ENCODE peak calls at places on chromosomes 1 and 21, in five cellular contexts. J, P, O, D and T are unnamed samples.

GRCh38 chr1:2095981-2096736 is 45.9 kb downstream of the PRKCZ start:
- DNase-seq in J (no peak), P (no peak), O (no peak), D (no peak), T (no peak)

GRCh38 chr1:181126871-181127587 is 38.5 kb downstream of the IER5 start:
- DNase-seq in J (no peak), P (no peak), O (no peak), D (no peak), T (no peak)

GRCh38 chr1:217363319-217363718 is 267.6 kb downstream of the GPATCH2 start:
- DNase-seq in J (no peak), P (no peak), O (no peak), D (peak), T (no peak)

GRCh38 chr1:167518331-167518700 is at the start of gene CD247:
- DNase-seq in J (no peak), P (no peak), O (peak), D (no peak), T (no peak)

GRCh38 chr1:192809286-192810252 is 730 bp downstream of the RGS2 start:
- DNase-seq in J (peak), P (peak), O (no peak), D (no peak), T (peak)

GRCh38 chr1:43302721-43303476 is 2.1 kb downstream of the TIE1 start:
- DNase-seq in J (no peak), P (no peak), O (no peak), D (no peak), T (peak)

GRCh38 chr1:76390451-76390850 is 315.9 kb downstream of the ST6GALNAC3 start:
- DNase-seq in J (peak), P (peak), O (no peak), D (no peak), T (no peak)

GRCh38 chr1:64864018-64864945 is 102.1 kb downstream of the JAK1 start:
- DNase-seq in J (no peak), P (no peak), O (peak), D (no peak), T (no peak)

GRCh38 chr1:212746546-212746945 is 45.0 kb downstream of the NSL1 start:
- DNase-seq in J (no peak), P (no peak), O (no peak), D (no peak), T (no peak)

GRCh38 chr1:203274603-203275381 is 30.5 kb upstream of the BTG2 start:
- DNase-seq in J (peak), P (peak), O (no peak), D (peak), T (peak)

GRCh38 chr1:48725331-48725730 is 51.4 kb downstream of the BEND5 start:
- DNase-seq in J (peak), P (no peak), O (no peak), D (no peak), T (peak)

GRCh38 chr1:117631361-117631760 is 25.5 kb downstream of the TENT5C start:
- DNase-seq in J (no peak), P (no peak), O (no peak), D (no peak), T (no peak)

GRCh38 chr1:178869114-178869697 is 1.7 kb downstream of the ANGPTL1 start:
- DNase-seq in J (peak), P (no peak), O (no peak), D (peak), T (peak)

GRCh38 chr1:23079025-23079424 is 59.8 kb downstream of the KDM1A start:
- DNase-seq in J (no peak), P (no peak), O (no peak), D (no peak), T (no peak)

GRCh38 chr1:206551296-206551984 is 44.1 kb downstream of the RASSF5 start:
- DNase-seq in J (no peak), P (no peak), O (no peak), D (no peak), T (no peak)

GRCh38 chr21:38956791-38957571 is 151.3 kb downstream of the ETS2 start:
- DNase-seq in J (no peak), P (no peak), O (no peak), D (no peak), T (peak)

GRCh38 chr1:58755468-58755872 is 28.4 kb downstream of the JUN start:
- DNase-seq in J (peak), P (no peak), O (peak), D (peak), T (peak)

GRCh38 chr1:111551623-111552470 is 48.4 kb upstream of the ADORA3 start:
- DNase-seq in J (no peak), P (no peak), O (no peak), D (no peak), T (no peak)

GRCh38 chr21:29849735-29850176 is 90.0 kb downstream of the GRIK1 start:
- DNase-seq in J (peak), P (peak), O (peak), D (peak), T (peak)

GRCh38 chr1:192489046-192489445 is 86.5 kb upstream of the RGS1 start:
- DNase-seq in J (peak), P (no peak), O (no peak), D (peak), T (peak)

GRCh38 chr21:41583274-41583790 is 75.4 kb upstream of the TMPRSS2 start:
- DNase-seq in J (no peak), P (no peak), O (no peak), D (no peak), T (no peak)

GRCh38 chr1:43304771-43305300 is 4.1 kb downstream of the TIE1 start:
- DNase-seq in J (no peak), P (no peak), O (no peak), D (no peak), T (no peak)

GRCh38 chr1:55747285-55747890 is 532.2 kb upstream of the USP24 start:
- DNase-seq in J (peak), P (no peak), O (no peak), D (no peak), T (peak)

GRCh38 chr1:202155478-202156021 is 4.9 kb downstream of the PTPN7 start:
- DNase-seq in J (no peak), P (no peak), O (no peak), D (no peak), T (no peak)

GRCh38 chr1:65717815-65718454 is 74.8 kb upstream of the PDE4B start:
- DNase-seq in J (peak), P (no peak), O (no peak), D (peak), T (peak)

GRCh38 chr1:60982539-60982938 is 99.8 kb upstream of the NFIA start:
- DNase-seq in J (no peak), P (no peak), O (no peak), D (no peak), T (no peak)

GRCh38 chr1:178142806-178143205 is 48.9 kb downstream of the RASAL2 start:
- DNase-seq in J (no peak), P (no peak), O (no peak), D (no peak), T (no peak)

GRCh38 chr1:205983925-205984725 is 19.1 kb downstream of the RAB7B start:
- DNase-seq in J (peak), P (peak), O (no peak), D (no peak), T (peak)

GRCh38 chr1:245986404-245987221 is 520.5 kb downstream of the SMYD3 start:
- DNase-seq in J (peak), P (no peak), O (no peak), D (peak), T (peak)

GRCh38 chr1:219128957-219129356 is 44.7 kb upstream of the LYPLAL1 start:
- DNase-seq in J (no peak), P (no peak), O (no peak), D (no peak), T (peak)

GRCh38 chr1:222009105-222009730 is 267.3 kb upstream of the DUSP10 start:
- DNase-seq in J (no peak), P (no peak), O (no peak), D (no peak), T (no peak)

GRCh38 chr1:3746389-3746783 is 5.9 kb upstream of the CCDC27 start:
- DNase-seq in J (no peak), P (no peak), O (no peak), D (no peak), T (no peak)

GRCh38 chr1:85464497-85465098 is 361 bp downstream of the DDAH1 start:
- DNase-seq in J (peak), P (no peak), O (peak), D (no peak), T (peak)

GRCh38 chr1:42944207-42944928 is 14.3 kb downstream of the SLC2A1 start:
- DNase-seq in J (no peak), P (no peak), O (no peak), D (no peak), T (no peak)

GRCh38 chr1:51526248-51526647 is 7.2 kb upstream of the EPS15 start:
- DNase-seq in J (no peak), P (no peak), O (no peak), D (no peak), T (no peak)

GRCh38 chr1:112744019-112744578 is 29.0 kb upstream of the PPM1J start:
- DNase-seq in J (peak), P (no peak), O (no peak), D (no peak), T (peak)

GRCh38 chr1:4519954-4520353 is 134.5 kb upstream of the AJAP1 start:
- DNase-seq in J (no peak), P (no peak), O (no peak), D (no peak), T (no peak)

GRCh38 chr1:217186664-217187063 is 444.2 kb downstream of the GPATCH2 start:
- DNase-seq in J (no peak), P (no peak), O (no peak), D (no peak), T (no peak)

GRCh38 chr1:113456967-113457366 is 66.7 kb downstream of the MAGI3 start:
- DNase-seq in J (peak), P (peak), O (no peak), D (peak), T (peak)